ENCODE peak calls at places on chromosomes 3 and 15, in nine cellular contexts. Q is ovary; P is fibroblast of lung; F is Peyer's patch; C is foreskin fibroblast; E is MM.1S; V is breast epithelium; K is CD4-positive, alpha-beta T cell; T is astrocyte. Y is an unnamed sample.

GRCh38 chr15:71203573-71204444 is 88.5 kb downstream of the THSD4 start:
- DNase-seq in V (no peak), T (peak), Q (no peak), E (no peak), F (no peak), C (peak), K (no peak), P (no peak), Y (no peak)

GRCh38 chr3:27642796-27643195 is 79.3 kb downstream of the EOMES start:
- DNase-seq in P (no peak), Q (no peak), T (peak), V (no peak), E (no peak), F (no peak), K (no peak), C (no peak), Y (no peak)

GRCh38 chr3:57169872-57170623 is 4.9 kb upstream of the IL17RD start:
- DNase-seq in P (peak), K (peak), V (peak), T (no peak), E (peak), C (peak), F (peak), Q (peak), Y (peak)

GRCh38 chr15:69172854-69173253 is 12.4 kb downstream of the GLCE start:
- DNase-seq in Q (no peak), P (no peak), F (no peak), V (no peak), C (no peak), T (no peak), E (no peak), K (no peak), Y (no peak)

GRCh38 chr3:141271279-141272033 is 39.8 kb downstream of the PXYLP1 start:
- DNase-seq in K (no peak), Q (no peak), T (no peak), C (no peak), F (no peak), E (no peak), V (no peak), P (no peak), Y (no peak)

GRCh38 chr3:132543016-132543739 is 53.9 kb upstream of the ACKR4 start:
- DNase-seq in T (peak), F (no peak), P (peak), V (no peak), K (no peak), Q (no peak), C (peak), E (no peak), Y (no peak)

GRCh38 chr15:57769266-57769665 is 62.8 kb downstream of the POLR2M start:
- DNase-seq in C (peak), K (no peak), F (no peak), P (peak), T (no peak), E (no peak), V (no peak), Q (no peak), Y (no peak)

GRCh38 chr3:195522254-195523023 is 20.7 kb downstream of the PPP1R2 start:
- DNase-seq in V (no peak), P (peak), K (no peak), Q (no peak), F (no peak), T (no peak), E (peak), C (no peak), Y (peak)

GRCh38 chr3:150330174-150330573 is 77.9 kb upstream of the TSC22D2 start:
- DNase-seq in K (no peak), E (no peak), Q (no peak), C (no peak), V (no peak), T (no peak), F (no peak), P (no peak), Y (no peak)

GRCh38 chr15:94110476-94111130 is 120.8 kb upstream of the MCTP2 start:
- DNase-seq in T (no peak), F (no peak), K (no peak), C (no peak), V (no peak), Q (no peak), E (no peak), P (no peak), Y (no peak)

GRCh38 chr3:118972974-118973373 is 61.7 kb downstream of the IGSF11 start:
- DNase-seq in V (no peak), K (no peak), P (no peak), F (no peak), T (no peak), C (no peak), E (no peak), Q (no peak), Y (no peak)

GRCh38 chr15:89998141-89998661 is 2.9 kb upstream of the ZNF710 start:
- DNase-seq in E (no peak), V (no peak), P (peak), Q (no peak), C (peak), T (peak), F (no peak), K (no peak), Y (no peak)

GRCh38 chr3:38039101-38039898 is at the start of gene DLEC1:
- DNase-seq in P (peak), C (peak), V (no peak), T (peak), K (peak), Q (peak), F (peak), E (peak), Y (peak)

GRCh38 chr3:44554626-44555592 is at the start of gene ZKSCAN7:
- DNase-seq in P (peak), F (peak), Q (peak), T (peak), E (no peak), K (peak), V (peak), C (peak), Y (peak)

GRCh38 chr15:41899854-41900442 is 6.1 kb upstream of the SPTBN5 start:
- DNase-seq in C (no peak), T (no peak), F (no peak), V (no peak), E (no peak), P (no peak), Q (no peak), K (no peak), Y (no peak)

GRCh38 chr3:175335229-175335628 is 476.1 kb downstream of the NAALADL2 start:
- DNase-seq in K (no peak), P (no peak), Q (no peak), T (peak), C (no peak), E (no peak), F (no peak), V (no peak), Y (no peak)

GRCh38 chr3:84717894-84718293 is 240.9 kb upstream of the CADM2 start:
- DNase-seq in Q (no peak), C (no peak), E (no peak), K (no peak), P (no peak), F (no peak), V (no peak), T (no peak), Y (no peak)

GRCh38 chr15:34241376-34242350 is 16.8 kb downstream of the EMC4 start:
- DNase-seq in Q (no peak), T (peak), P (peak), E (peak), F (no peak), V (no peak), K (no peak), C (peak), Y (peak)

GRCh38 chr15:90451215-90451850 is 63.3 kb downstream of the IQGAP1 start:
- DNase-seq in P (peak), Q (no peak), V (no peak), T (peak), F (no peak), K (no peak), C (peak), E (no peak), Y (no peak)

GRCh38 chr3:37419979-37420378 is 245.6 kb upstream of the LRRFIP2 start:
- DNase-seq in P (no peak), T (no peak), V (no peak), C (no peak), E (no peak), K (no peak), F (no peak), Q (no peak), Y (no peak)

GRCh38 chr3:49876567-49876966 is 6.9 kb upstream of the CAMKV start:
- DNase-seq in K (no peak), E (no peak), C (no peak), F (no peak), Q (no peak), T (no peak), P (no peak), V (no peak), Y (no peak)

GRCh38 chr15:91589360-91589759 is 264.1 kb upstream of the SLCO3A1 start:
- DNase-seq in T (no peak), C (no peak), K (no peak), E (no peak), V (no peak), Q (no peak), F (no peak), P (no peak), Y (no peak)

GRCh38 chr3:74271541-74271940 is 342.9 kb downstream of the CNTN3 start:
- DNase-seq in Q (no peak), K (no peak), C (peak), E (no peak), F (no peak), T (no peak), V (no peak), P (no peak), Y (no peak)

GRCh38 chr3:48232734-48233133 is 8.2 kb upstream of the ZNF589 start:
- DNase-seq in E (peak), P (peak), K (peak), T (peak), C (peak), Q (peak), F (peak), V (peak), Y (peak)

GRCh38 chr3:124082343-124082742 is 90.4 kb upstream of the ROPN1 start:
- DNase-seq in V (no peak), E (no peak), C (no peak), T (no peak), K (no peak), F (no peak), Q (no peak), P (no peak), Y (no peak)

GRCh38 chr15:95162967-95163531 is 931.7 kb downstream of the MCTP2 start:
- DNase-seq in T (peak), E (no peak), C (peak), F (no peak), P (peak), Q (no peak), V (no peak), K (no peak), Y (no peak)

GRCh38 chr3:128970741-128971048 is 23.2 kb downstream of the CFAP92 start:
- DNase-seq in F (no peak), V (no peak), P (no peak), C (no peak), K (no peak), Q (no peak), E (no peak), T (no peak), Y (no peak)

GRCh38 chr3:197151562-197151961 is 121.9 kb upstream of the MELTF start:
- DNase-seq in E (no peak), T (peak), F (no peak), V (no peak), P (peak), K (no peak), C (peak), Q (no peak), Y (no peak)

GRCh38 chr3:187714404-187714979 is 12.1 kb upstream of the RTP2 start:
- DNase-seq in Q (no peak), P (peak), F (peak), E (peak), V (peak), K (peak), C (peak), T (peak), Y (peak)

GRCh38 chr3:177357352-177358084 is 160.2 kb upstream of the TBL1XR1 start:
- DNase-seq in K (no peak), T (peak), P (peak), Q (no peak), F (no peak), E (peak), C (peak), V (no peak), Y (no peak)

GRCh38 chr15:64858136-64858535 is 16.4 kb downstream of the PLEKHO2 start:
- DNase-seq in K (no peak), C (no peak), E (no peak), P (no peak), V (no peak), T (no peak), Q (no peak), F (no peak), Y (no peak)

GRCh38 chr3:195356151-195357086 is 85.5 kb upstream of the XXYLT1 start:
- DNase-seq in V (no peak), K (no peak), F (no peak), P (peak), T (peak), C (no peak), Q (peak), E (no peak), Y (no peak)

GRCh38 chr3:14133876-14134275 is 9.0 kb downstream of the TMEM43 start:
- DNase-seq in Q (no peak), K (no peak), V (no peak), F (no peak), T (no peak), P (no peak), C (no peak), E (no peak), Y (no peak)

GRCh38 chr3:179853176-179853575 is 183.6 kb downstream of the PEX5L start:
- DNase-seq in T (peak), C (peak), F (no peak), Q (peak), V (no peak), E (peak), K (no peak), P (peak), Y (peak)

GRCh38 chr3:136728918-136729317 is 23.3 kb downstream of the STAG1 start:
- DNase-seq in T (peak), V (no peak), Q (no peak), C (peak), K (no peak), E (no peak), P (peak), F (no peak), Y (no peak)

GRCh38 chr15:56523521-56523920 is 58.6 kb upstream of the MNS1 start:
- DNase-seq in Q (no peak), T (peak), F (no peak), K (no peak), V (no peak), C (no peak), E (no peak), P (no peak), Y (no peak)

DNA sequence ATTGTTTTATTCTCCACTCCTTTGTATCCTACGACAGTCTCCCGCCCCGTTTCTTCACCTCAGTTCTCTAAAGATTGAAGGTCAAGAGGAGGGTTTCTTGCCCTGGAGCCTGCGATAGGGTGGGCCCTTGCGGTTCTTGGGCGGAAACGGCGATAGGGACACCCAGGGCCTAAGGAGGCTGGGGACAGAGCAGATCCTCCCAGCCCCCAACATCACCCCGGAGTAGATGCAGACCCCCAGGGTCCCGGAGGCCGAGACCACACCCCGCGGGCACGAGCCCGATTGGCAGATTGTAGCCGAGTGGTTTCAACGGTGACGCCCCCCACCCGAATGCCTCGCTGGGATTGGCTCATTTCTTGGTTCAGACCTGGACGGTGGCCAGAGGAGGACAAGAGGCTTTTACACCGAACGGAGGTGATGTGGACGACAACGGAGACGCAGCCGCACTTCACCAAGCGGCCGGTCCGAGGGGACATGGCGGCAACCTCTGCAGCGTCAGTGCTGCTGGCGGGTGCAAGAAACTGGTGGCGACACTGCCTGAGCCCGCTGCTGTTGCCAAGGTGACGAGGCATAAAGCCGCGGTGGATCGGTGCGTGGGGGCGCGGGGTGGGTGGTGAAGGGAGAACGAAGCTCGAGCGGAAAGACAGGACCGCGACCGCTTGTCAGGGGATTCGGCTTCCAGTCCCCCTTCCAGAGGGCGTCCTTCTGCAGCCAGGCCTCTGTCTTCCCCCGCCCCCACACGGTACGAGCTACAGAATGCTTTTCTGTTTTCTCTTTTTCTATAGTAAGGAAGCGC is 19.0 kb upstream of the MCF2L2 start:
- DNase-seq in E (peak), F (peak), V (peak), C (peak), Q (peak), K (peak), T (peak), P (peak), Y (peak)
- TF ChIP-seq CTCF in E (no peak), F (no peak), V (no peak), C (no peak), Q (no peak), K (no peak), T (no peak), P (no peak), Y (no peak)

DNA sequence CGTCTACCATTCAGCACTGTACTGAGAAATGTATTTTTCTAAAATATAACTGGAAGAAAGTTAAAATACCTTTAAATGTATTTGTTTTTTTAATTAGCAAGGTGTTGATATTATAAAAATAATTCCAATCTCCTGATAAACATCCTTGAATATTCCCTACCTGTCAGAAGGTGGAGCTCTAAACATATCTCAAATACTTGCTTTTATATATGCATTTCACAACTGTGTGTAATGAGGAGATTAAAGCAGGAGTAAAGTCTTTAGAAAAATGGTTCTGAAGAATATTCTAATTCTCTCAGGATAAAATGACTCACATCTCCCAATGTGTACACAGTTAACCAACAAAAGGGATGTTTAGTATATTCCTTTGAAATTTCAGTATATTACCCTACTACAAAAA is 422.7 kb downstream of the PLCL2 start:
- DNase-seq in F (no peak), T (no peak), V (no peak), C (no peak), Q (no peak), P (no peak), E (peak), K (no peak), Y (no peak)
- TF ChIP-seq CTCF in F (no peak), T (no peak), V (no peak), C (no peak), Q (no peak), P (no peak), E (peak), K (no peak), Y (no peak)

GRCh38 chr3:142363936-142364467 is 83.8 kb downstream of the XRN1 start:
- DNase-seq in V (no peak), E (no peak), C (no peak), K (no peak), F (no peak), P (no peak), T (no peak), Q (no peak), Y (no peak)

DNA sequence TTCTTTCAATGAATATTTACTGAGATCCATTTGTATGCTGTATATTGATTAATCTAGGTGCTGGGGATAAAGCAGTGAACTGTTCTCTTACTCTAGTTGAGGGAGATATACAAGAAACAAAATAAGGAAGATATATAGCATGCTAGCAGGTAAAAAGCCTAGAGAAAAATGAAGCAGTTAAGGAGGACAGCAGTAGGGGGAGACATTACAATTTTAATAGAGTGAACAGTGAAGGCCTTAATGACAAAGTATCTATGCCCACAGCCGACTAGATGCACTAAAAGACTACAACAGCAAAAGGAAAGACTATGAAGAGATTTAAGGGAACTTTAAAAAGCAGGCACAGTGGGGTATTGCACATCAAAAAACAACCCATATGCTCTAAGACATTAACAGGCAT is 81.4 kb downstream of the XRN1 start:
- DNase-seq in E (no peak), K (no peak), V (no peak), T (no peak), P (no peak), F (no peak), Q (no peak), C (no peak), Y (no peak)
- TF ChIP-seq CTCF in E (peak), K (no peak), V (no peak), T (peak), P (peak), F (no peak), Q (no peak), C (peak), Y (no peak)

GRCh38 chr15:77871838-77872371 is 205.6 kb downstream of the TBC1D2B start:
- DNase-seq in C (no peak), Q (no peak), F (no peak), E (no peak), T (no peak), V (no peak), P (no peak), K (no peak), Y (no peak)
- TF ChIP-seq CTCF in C (peak), Q (no peak), F (no peak), E (no peak), T (no peak), V (no peak), P (peak), K (no peak), Y (no peak)

DNA sequence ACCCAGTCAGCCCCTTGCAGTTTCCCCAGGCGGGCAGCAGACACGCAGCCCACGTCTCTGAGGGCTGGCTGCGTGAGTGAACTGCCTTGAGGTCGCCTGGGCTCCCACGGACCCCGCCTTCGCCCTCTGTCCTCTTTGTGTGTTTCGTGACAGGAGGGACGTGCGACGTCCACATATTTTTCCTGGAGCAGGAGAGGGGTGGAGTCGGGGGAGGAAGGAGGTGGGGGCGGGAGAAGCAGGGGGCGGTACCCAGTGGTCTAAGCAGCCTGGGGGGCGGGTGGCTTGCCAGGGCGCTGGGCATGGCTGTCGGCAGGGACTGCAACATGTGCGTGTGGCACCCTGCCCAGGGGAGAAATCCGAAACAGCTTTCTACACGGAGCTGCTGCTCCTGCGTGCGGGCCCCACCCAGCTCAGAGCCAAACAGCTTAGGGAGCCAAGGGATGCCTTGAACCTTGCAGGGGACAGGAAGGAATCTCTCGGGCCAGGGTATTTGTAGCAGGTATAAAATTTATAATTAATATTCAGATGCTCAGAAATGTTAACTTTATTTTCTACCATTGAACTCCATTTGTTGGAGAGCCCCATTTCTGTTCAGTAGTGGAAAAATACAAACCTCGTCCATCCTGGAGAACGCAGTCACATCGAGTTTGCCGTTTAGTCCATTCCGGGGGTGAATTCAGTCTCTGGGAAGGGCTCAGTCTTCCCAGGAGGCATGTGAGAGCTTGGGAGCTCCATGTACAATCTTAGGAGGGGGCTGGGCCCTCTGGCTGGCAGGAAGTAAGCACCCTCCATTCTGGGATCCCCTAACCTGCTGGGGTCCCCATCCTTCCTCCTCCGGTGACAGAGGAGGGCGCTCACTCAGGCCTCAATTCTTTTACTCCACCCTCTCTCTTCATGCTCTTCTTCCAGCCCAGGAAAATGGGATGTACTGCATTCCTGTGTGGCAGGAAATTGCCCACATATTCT is 79.1 kb upstream of the MEF2A start:
- DNase-seq in E (no peak), F (no peak), C (peak), P (peak), V (peak), T (peak), K (peak), Q (peak), Y (no peak)
- TF ChIP-seq CTCF in E (no peak), F (no peak), C (no peak), P (no peak), V (no peak), T (no peak), K (no peak), Q (no peak), Y (no peak)

Y was measured in GM20000.